ENCODE peak calls at places on chromosomes 2 and 18, in five cellular contexts. U is upper lobe of left lung, F is A549, O is HepG2, R is GM12878. H is an unnamed sample.
A peak's percentile ranks its signal among the peaks of the same experiment; 100 is the strongest.

GRCh38 chr18:2146092-2146491 is 425.2 kb downstream of the METTL4 start:
- ATAC-seq in U (no peak), F (no peak), O (no peak), R (no peak), H (no peak)

GRCh38 chr2:239695106-239695727 is 294.4 kb upstream of the HDAC4 start:
- ATAC-seq in U (no peak), F (no peak), O (no peak), R (no peak), H (no peak)

GRCh38 chr2:45173513-45173912 is 164.3 kb upstream of the SIX2 start:
- ATAC-seq in U (peak; percentile 73), F (peak; percentile 74), O (no peak), R (peak; percentile 67), H (peak; percentile 72)

GRCh38 chr2:239445771-239446524 is 45.1 kb upstream of the HDAC4 start:
- ATAC-seq in U (peak; percentile 48), F (no peak), O (no peak), R (no peak), H (no peak)

GRCh38 chr2:124485659-124486058 is 460.6 kb downstream of the CNTNAP5 start:
- ATAC-seq in U (no peak), F (no peak), O (peak; percentile 82), R (no peak), H (no peak)

GRCh38 chr18:42937434-42937833 is 178.1 kb downstream of the RIT2 start:
- ATAC-seq in U (no peak), F (no peak), O (no peak), R (no peak), H (no peak)

GRCh38 chr18:9991021-9992000 is 77.5 kb downstream of the VAPA start:
- ATAC-seq in U (no peak), F (no peak), O (no peak), R (no peak), H (no peak)

GRCh38 chr2:62908145-62908544 is 142.5 kb upstream of the OTX1 start:
- ATAC-seq in U (no peak), F (no peak), O (no peak), R (peak; percentile 52), H (no peak)

GRCh38 chr18:58176915-58177717 is 133.1 kb downstream of the NEDD4L start:
- ATAC-seq in U (peak; percentile 62), F (peak; percentile 76), O (no peak), R (no peak), H (peak; percentile 56)

GRCh38 chr18:14914771-14915170 is 166.8 kb downstream of the ANKRD30B start:
- ATAC-seq in U (no peak), F (no peak), O (no peak), R (no peak), H (no peak)

GRCh38 chr2:162091325-162092007 is 17.5 kb upstream of the DPP4 start:
- ATAC-seq in U (no peak), F (peak; percentile 67), O (peak; percentile 87), R (peak; percentile 90), H (no peak)

GRCh38 chr2:28662468-28663095 is 89.0 kb upstream of the PPP1CB start:
- ATAC-seq in U (peak; percentile 61), F (peak; percentile 26), O (no peak), R (no peak), H (no peak)

GRCh38 chr2:160338891-160339290 is 138.8 kb upstream of the ITGB6 start:
- ATAC-seq in U (peak; percentile 62), F (peak; percentile 48), O (no peak), R (no peak), H (peak; percentile 81)

GRCh38 chr2:168165418-168165817 is 82.0 kb downstream of the STK39 start:
- ATAC-seq in U (peak; percentile 81), F (no peak), O (no peak), R (no peak), H (no peak)

GRCh38 chr18:74604774-74605173 is 7.1 kb downstream of the ZNF407 start:
- ATAC-seq in U (no peak), F (no peak), O (no peak), R (no peak), H (peak; percentile 50)

GRCh38 chr2:234364718-234365117 is 132.2 kb downstream of the ARL4C start:
- ATAC-seq in U (no peak), F (no peak), O (no peak), R (no peak), H (no peak)

GRCh38 chr18:50819027-50819726 is 639 bp downstream of the MRO start:
- ATAC-seq in U (peak; percentile 36), F (peak; percentile 80), O (peak; percentile 88), R (no peak), H (peak; percentile 19)

GRCh38 chr2:41829011-41829500 is 218.8 kb upstream of the PKDCC start:
- ATAC-seq in U (no peak), F (peak; percentile 17), O (peak; percentile 9), R (no peak), H (no peak)

GRCh38 chr2:45675130-45675812 is 23.8 kb downstream of the PRKCE start:
- ATAC-seq in U (peak; percentile 60), F (no peak), O (peak; percentile 56), R (no peak), H (peak; percentile 65)

GRCh38 chr2:69742170-69742952 is 427 bp downstream of the ANXA4 start:
- ATAC-seq in U (peak; percentile 60), F (peak; percentile 60), O (peak; percentile 66), R (peak; percentile 61), H (peak; percentile 24)

GRCh38 chr2:10890706-10891270 is 20.9 kb upstream of the KCNF1 start:
- ATAC-seq in U (no peak), F (no peak), O (no peak), R (no peak), H (no peak)

GRCh38 chr18:72692086-72692485 is 147.9 kb upstream of the CBLN2 start:
- ATAC-seq in U (peak; percentile 46), F (no peak), O (no peak), R (no peak), H (no peak)

GRCh38 chr2:173667014-173667413 is 298.2 kb downstream of the SP3 start:
- ATAC-seq in U (no peak), F (peak; percentile 50), O (no peak), R (no peak), H (no peak)

GRCh38 chr2:54708584-54709340 is 14.7 kb upstream of the EML6 start:
- ATAC-seq in U (peak; percentile 81), F (peak; percentile 49), O (peak; percentile 30), R (peak; percentile 63), H (peak; percentile 51)

GRCh38 chr2:28134857-28135256 is 244.3 kb downstream of the BABAM2 start:
- ATAC-seq in U (no peak), F (no peak), O (no peak), R (peak; percentile 39), H (no peak)

GRCh38 chr2:38415761-38416291 is 38.8 kb upstream of the ATL2 start:
- ATAC-seq in U (no peak), F (no peak), O (no peak), R (no peak), H (no peak)

GRCh38 chr2:127455566-127456493 is 37.6 kb downstream of the PROC start:
- ATAC-seq in U (no peak), F (no peak), O (peak; percentile 1), R (no peak), H (no peak)
- TF ChIP-seq EP300 in U (no peak), F (no peak), O (no peak), R (no peak), H (no peak)

GRCh38 chr18:24490545-24490944 is 30.1 kb downstream of the HRH4 start:
- ATAC-seq in U (no peak), F (no peak), O (no peak), R (no peak), H (no peak)
- TF ChIP-seq EP300 in U (no peak), F (no peak), O (no peak), R (no peak), H (no peak)

DNA sequence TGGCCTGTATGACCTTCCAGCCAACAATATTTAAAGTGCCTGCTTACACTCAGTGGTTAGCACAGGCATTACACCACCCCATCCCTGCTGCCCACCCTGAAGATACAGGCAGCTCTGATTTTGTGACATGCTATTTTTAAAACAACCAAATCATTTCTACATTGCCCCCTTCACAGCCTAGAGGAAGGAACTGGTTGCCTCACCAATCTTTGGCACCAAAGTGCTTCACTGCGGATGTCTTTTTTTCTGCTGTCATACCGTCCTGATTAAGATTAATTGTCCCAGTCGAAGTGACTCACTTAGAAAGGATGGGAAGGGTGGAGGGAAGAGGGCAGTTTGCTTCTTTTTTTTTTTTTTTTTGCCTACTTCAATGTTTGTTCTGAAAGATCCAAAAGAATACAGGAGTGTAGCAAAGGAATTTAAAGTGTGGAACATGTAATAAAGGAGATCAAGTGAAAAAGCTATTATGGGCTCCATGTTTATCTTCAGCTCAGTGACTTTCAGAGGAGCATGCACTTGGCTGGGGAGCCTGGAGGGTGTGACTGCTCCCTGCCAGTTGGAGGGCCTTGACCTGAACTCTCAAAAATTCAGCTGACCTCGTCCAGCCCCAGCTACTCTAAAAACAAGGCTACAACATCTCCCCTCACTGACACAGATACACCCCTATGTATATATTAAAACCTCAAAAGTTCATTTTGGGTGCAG is 501.1 kb upstream of the TNP1 start:
- ATAC-seq in U (peak; percentile 65), F (peak; percentile 78), O (no peak), R (no peak), H (peak; percentile 90)
- TF ChIP-seq EP300 in U (no peak), F (no peak), O (no peak), R (no peak), H (no peak)

GRCh38 chr2:159144776-159145614 is 141.5 kb downstream of the WDSUB1 start:
- ATAC-seq in U (no peak), F (no peak), O (no peak), R (peak; percentile 86), H (no peak)

GRCh38 chr2:159148891-159149290 is 137.6 kb downstream of the WDSUB1 start:
- ATAC-seq in U (no peak), F (no peak), O (no peak), R (no peak), H (no peak)

GRCh38 chr2:159145745-159146359 is 140.7 kb downstream of the WDSUB1 start:
- ATAC-seq in U (no peak), F (no peak), O (no peak), R (no peak), H (no peak)

GRCh38 chr2:159147687-159148086 is 138.8 kb downstream of the WDSUB1 start:
- ATAC-seq in U (no peak), F (no peak), O (no peak), R (no peak), H (no peak)

DNA sequence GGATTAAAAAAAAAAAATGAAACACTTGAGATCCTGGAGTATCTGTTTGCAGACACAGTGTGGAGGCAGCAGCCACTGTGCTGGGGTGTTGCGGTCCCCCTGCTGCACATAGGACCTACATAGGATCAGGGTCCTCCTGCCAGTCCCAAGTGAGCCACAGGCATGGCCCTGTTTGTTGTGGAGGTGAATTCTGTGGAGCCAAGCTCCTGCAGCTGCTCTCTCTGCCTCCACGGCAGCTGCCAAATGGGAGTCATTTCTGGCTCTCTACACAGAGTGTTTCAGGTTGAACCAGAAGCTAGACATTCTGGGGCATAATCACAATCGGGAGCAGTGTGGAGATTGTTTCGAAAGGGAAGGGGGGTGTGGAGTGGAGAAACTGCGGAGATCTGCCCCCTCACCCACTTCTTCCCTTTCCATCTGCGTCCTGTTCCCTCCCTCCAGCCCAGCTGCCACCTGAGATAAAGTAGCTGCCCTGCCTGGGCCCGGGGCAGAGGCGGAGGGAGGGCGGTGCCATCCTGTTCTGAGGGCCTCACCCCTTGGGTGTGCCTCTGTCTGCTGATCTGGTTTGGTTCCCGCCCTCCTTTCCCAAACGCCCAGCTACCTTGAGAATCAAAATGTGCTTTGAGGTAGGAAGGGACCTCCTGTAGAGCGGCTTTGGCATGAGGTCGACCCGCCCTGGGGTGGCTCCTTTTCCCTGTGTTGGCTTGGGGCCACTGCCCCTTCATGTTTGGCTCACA is 139.4 kb downstream of the WDSUB1 start:
- ATAC-seq in U (peak; percentile 63), F (peak; percentile 42), O (no peak), R (no peak), H (peak; percentile 51)
- TF ChIP-seq EP300 in U (no peak), F (no peak), O (no peak), R (no peak), H (no peak)

GRCh38 chr2:188517549-188518255 is 226.0 kb downstream of the GULP1 start:
- ATAC-seq in U (no peak), F (no peak), O (no peak), R (no peak), H (no peak)
- TF ChIP-seq EP300 in U (no peak), F (no peak), O (no peak), R (no peak), H (no peak)